ENCODE peak calls at places on chromosomes 16 and 17, in seven cellular contexts. A, W, S, Z, K, V and G are unnamed samples.

GRCh38 chr17:59513934-59514841 is 51.2 kb upstream of the DHX40 start:
- DNase-seq in Z (peak; percentile 75), W (peak; percentile 93), K (peak; percentile 66), A (no peak), V (peak; percentile 88), S (no peak), G (peak; percentile 64)

GRCh38 chr17:79809530-79810137 is 12.8 kb upstream of the CBX8 start:
- DNase-seq in W (peak; percentile 82), V (no peak), Z (no peak), K (no peak), A (no peak), S (no peak), G (no peak)

GRCh38 chr16:24568392-24568791 is 29.0 kb downstream of the RBBP6 start:
- DNase-seq in W (no peak), A (no peak), S (no peak), K (peak; percentile 43), V (no peak), Z (no peak), G (peak; percentile 40)

GRCh38 chr17:81995463-81996231 is 18.2 kb downstream of the ASPSCR1 start:
- DNase-seq in W (peak; percentile 63), S (no peak), K (no peak), Z (no peak), V (no peak), A (no peak), G (no peak)

GRCh38 chr17:59516451-59516850 is 49.0 kb upstream of the DHX40 start:
- DNase-seq in A (no peak), K (no peak), V (no peak), Z (no peak), W (no peak), S (no peak), G (no peak)

GRCh38 chr17:4870850-4871249 is 28.5 kb upstream of the C17orf107 start:
- DNase-seq in S (no peak), K (no peak), Z (no peak), W (no peak), V (no peak), A (no peak), G (no peak)

GRCh38 chr17:32487460-32488176 is 825 bp downstream of the CDK5R1 start:
- DNase-seq in W (peak; percentile 85), A (no peak), Z (no peak), K (no peak), S (no peak), V (no peak), G (peak; percentile 30)

GRCh38 chr16:84228321-84228838 is 11.4 kb downstream of the KCNG4 start:
- DNase-seq in Z (peak; percentile 80), W (peak; percentile 92), A (no peak), K (peak; percentile 83), V (peak; percentile 86), S (peak; percentile 95), G (peak; percentile 91)

GRCh38 chr16:47987136-47987535 is 168.7 kb downstream of the ABCC12 start:
- DNase-seq in W (no peak), K (no peak), Z (no peak), V (no peak), S (peak; percentile 57), A (no peak), G (no peak)

GRCh38 chr16:84785843-84786538 is 33.8 kb upstream of the CRISPLD2 start:
- DNase-seq in S (no peak), W (no peak), Z (peak; percentile 44), A (no peak), K (peak; percentile 43), V (no peak), G (peak; percentile 67)

GRCh38 chr17:41666336-41666680 is 22.4 kb upstream of the EIF1 start:
- DNase-seq in V (peak; percentile 32), S (no peak), A (peak; percentile 47), Z (peak; percentile 33), K (peak; percentile 45), W (peak; percentile 79), G (peak; percentile 58)

DNA sequence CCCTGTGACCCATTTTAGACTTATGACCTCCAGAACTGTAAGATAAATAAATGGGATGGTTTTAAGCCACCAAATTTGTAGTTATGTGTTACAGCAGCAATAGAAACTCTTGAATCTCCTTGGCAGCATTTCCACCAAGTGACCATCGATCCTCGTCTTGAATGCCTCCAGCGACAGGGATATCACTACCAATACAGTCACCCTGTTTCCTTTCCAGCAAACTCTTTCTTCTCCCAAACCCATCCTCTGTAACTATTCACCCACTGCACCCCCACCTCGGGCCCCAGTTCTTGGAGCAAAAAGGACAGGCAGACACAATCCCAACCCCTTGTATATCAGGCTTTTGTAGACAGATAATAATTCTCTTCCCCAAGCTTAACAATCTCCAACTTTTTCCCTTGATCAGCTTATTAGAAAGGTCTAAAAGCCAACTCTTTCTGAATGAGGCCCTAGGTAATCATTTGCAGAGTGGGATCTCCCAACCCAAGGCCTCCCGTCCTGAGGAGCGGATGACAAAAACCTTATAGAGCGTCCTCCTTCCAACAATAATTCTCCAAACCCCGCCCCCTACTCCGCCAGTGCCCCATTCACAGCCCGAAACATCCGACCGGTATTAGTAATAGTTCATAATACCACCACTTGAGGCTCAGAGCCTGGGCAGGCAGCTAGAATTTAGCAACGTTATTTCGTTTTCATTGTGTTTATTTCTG is 14.7 kb upstream of the PLLP start:
- DNase-seq in A (no peak), S (no peak), K (no peak), Z (no peak), V (peak; percentile 76), W (peak; percentile 80), G (no peak)
- TF ChIP-seq CTCF in A (no peak), S (no peak), K (no peak), Z (no peak), V (no peak), W (no peak), G (peak; percentile 2)

GRCh38 chr17:50056217-50056960 is 479 bp downstream of the ITGA3 start:
- DNase-seq in A (peak; percentile 47), S (no peak), V (peak; percentile 46), K (peak; percentile 63), Z (peak; percentile 59), W (peak; percentile 88), G (peak; percentile 74)

GRCh38 chr17:50053654-50053960 is 2.3 kb upstream of the ITGA3 start:
- DNase-seq in Z (no peak), W (no peak), S (no peak), K (peak; percentile 45), A (no peak), V (no peak), G (peak; percentile 43)

GRCh38 chr17:50055426-50056216 is at the start of gene ITGA3:
- DNase-seq in Z (peak; percentile 78), W (peak; percentile 95), A (peak; percentile 36), V (peak; percentile 67), K (peak; percentile 85), S (peak; percentile 94), G (peak; percentile 93)

GRCh38 chr17:50056961-50057330 is 1.0 kb downstream of the ITGA3 start:
- DNase-seq in A (no peak), K (peak; percentile 55), S (no peak), W (peak; percentile 74), Z (no peak), V (no peak), G (peak; percentile 59)

GRCh38 chr17:50055055-50055425 is 870 bp upstream of the ITGA3 start:
- DNase-seq in S (no peak), A (no peak), V (no peak), Z (no peak), K (no peak), W (peak; percentile 92), G (no peak)
- H3K4me3 ChIP-seq in S (peak overlapping the region; percentile 89), A (peak overlapping the region; percentile 64), V (peak overlapping the region; percentile 95), Z (peak overlapping the region; percentile 82), K (peak overlapping the region; percentile 76), W (peak overlapping the region; percentile 77), G (peak overlapping the region; percentile 66)

GRCh38 chr16:72426416-72426815 is 254.5 kb upstream of the PMFBP1 start:
- DNase-seq in W (no peak), A (no peak), K (no peak), V (no peak), S (no peak), Z (no peak), G (no peak)

GRCh38 chr16:72419638-72420037 is 247.7 kb upstream of the PMFBP1 start:
- DNase-seq in Z (no peak), V (no peak), W (no peak), A (no peak), S (no peak), K (no peak), G (no peak)

GRCh38 chr16:72424776-72425175 is 252.8 kb upstream of the PMFBP1 start:
- DNase-seq in W (no peak), Z (no peak), V (no peak), K (no peak), A (no peak), S (no peak), G (no peak)

GRCh38 chr16:72425571-72426341 is 253.8 kb upstream of the PMFBP1 start:
- DNase-seq in W (no peak), A (no peak), V (no peak), S (no peak), Z (no peak), K (no peak), G (peak; percentile 57)

DNA sequence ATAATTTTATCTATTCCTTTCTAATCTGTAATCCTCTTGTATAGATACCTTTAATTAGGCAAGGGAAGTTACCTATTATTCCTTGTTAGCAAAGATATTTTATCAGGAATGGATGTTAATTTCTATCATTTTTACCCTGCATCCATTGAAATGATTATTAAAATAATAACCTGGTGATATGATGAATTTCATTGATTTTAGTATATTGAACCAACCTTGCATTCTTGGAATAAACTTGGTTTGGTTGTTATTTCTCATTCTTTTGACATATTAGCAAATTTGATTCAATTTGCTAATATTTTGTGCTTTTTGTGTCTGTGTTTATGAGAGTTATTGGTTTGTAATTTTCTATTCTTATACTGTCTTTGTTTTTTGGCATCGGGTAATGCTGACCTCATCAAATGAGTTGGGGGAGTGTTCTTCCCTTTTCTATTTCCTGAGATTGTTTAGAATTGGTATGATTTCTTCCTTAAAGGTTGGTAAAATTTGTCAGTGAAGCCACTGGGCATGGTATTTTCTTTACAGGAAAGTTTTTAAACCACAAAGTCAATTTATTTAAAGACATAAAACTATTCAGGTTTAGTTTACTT is 250.4 kb upstream of the PMFBP1 start:
- DNase-seq in Z (no peak), W (no peak), S (no peak), K (no peak), V (no peak), A (no peak), G (no peak)
- TF ChIP-seq CTCF in Z (no peak), W (no peak), S (no peak), K (no peak), V (no peak), A (no peak), G (no peak)

GRCh38 chr17:7177954-7178477 is 1.2 kb downstream of the ASGR1 start:
- DNase-seq in A (no peak), S (no peak), W (no peak), K (no peak), V (no peak), Z (no peak), G (peak; percentile 6)

GRCh38 chr17:7175363-7175733 is 3.8 kb downstream of the ASGR1 start:
- DNase-seq in K (no peak), A (no peak), W (no peak), Z (no peak), V (no peak), S (no peak), G (no peak)

GRCh38 chr17:7176107-7176851 is 2.9 kb downstream of the ASGR1 start:
- DNase-seq in Z (no peak), A (no peak), W (no peak), S (no peak), K (no peak), V (no peak), G (no peak)

GRCh38 chr17:7177210-7177953 is 1.8 kb downstream of the ASGR1 start:
- DNase-seq in S (no peak), A (peak; percentile 38), Z (peak; percentile 50), K (peak; percentile 40), V (peak; percentile 45), W (no peak), G (peak; percentile 53)

DNA sequence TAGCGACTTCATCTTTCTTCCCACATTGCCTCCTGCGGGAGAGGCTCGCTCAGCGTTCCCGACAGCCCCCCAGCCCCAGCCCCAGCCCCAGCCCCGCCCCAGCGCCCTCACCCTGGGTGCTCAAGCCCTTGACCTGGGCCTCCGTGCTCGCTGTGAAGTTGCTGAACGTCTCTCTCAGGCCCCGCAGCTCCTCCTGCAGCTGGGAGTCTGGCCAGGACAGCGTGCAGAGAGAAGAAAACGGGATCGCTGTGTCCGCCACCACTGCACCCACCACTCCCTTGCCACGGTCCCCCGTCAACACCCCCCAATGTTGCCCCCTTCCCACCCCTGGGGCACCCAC is 2.3 kb downstream of the ASGR1 start:
- DNase-seq in K (no peak), W (no peak), Z (no peak), S (no peak), A (no peak), V (no peak), G (no peak)
- H3K4me3 ChIP-seq in K (peak overlapping the region; percentile 63), W (no peak overlapping the region), Z (peak overlapping the region; percentile 42), S (peak overlapping the region; percentile 42), A (no peak overlapping the region), V (no peak overlapping the region), G (peak overlapping the region; percentile 46)